ENCODE peak calls at places on chromosomes 3 and 15, in six cellular contexts. One of them, this sample, is unnamed.

GRCh38 chr3:177679568-177680441 is 482.5 kb upstream of the TBL1XR1 start:
- DNase-seq in uterus: peak; percentile 56
- DNase-seq in CD8-positive, alpha-beta T cell: no peak
- DNase-seq in progenitor cell of endocrine pancreas: no peak
- DNase-seq in choroid plexus epithelial cell: peak; percentile 77
- DNase-seq in psoas muscle: peak; percentile 28
- DNase-seq in this sample: no peak

GRCh38 chr15:96347181-96348111 is 16.9 kb downstream of the NR2F2 start:
- DNase-seq in uterus: peak; percentile 79
- DNase-seq in CD8-positive, alpha-beta T cell: no peak
- DNase-seq in progenitor cell of endocrine pancreas: no peak
- DNase-seq in choroid plexus epithelial cell: peak; percentile 84
- DNase-seq in psoas muscle: peak; percentile 46
- DNase-seq in this sample: no peak

GRCh38 chr3:2657971-2658370 is 452.2 kb downstream of the IL5RA start:
- DNase-seq in uterus: no peak
- DNase-seq in CD8-positive, alpha-beta T cell: no peak
- DNase-seq in progenitor cell of endocrine pancreas: no peak
- DNase-seq in choroid plexus epithelial cell: no peak
- DNase-seq in psoas muscle: no peak
- DNase-seq in this sample: no peak

GRCh38 chr3:28726840-28727239 is 378.2 kb upstream of the AZI2 start:
- DNase-seq in uterus: no peak
- DNase-seq in CD8-positive, alpha-beta T cell: no peak
- DNase-seq in progenitor cell of endocrine pancreas: peak; percentile 22
- DNase-seq in choroid plexus epithelial cell: peak; percentile 34
- DNase-seq in psoas muscle: peak; percentile 41
- DNase-seq in this sample: no peak

GRCh38 chr3:39038165-39038564 is 13.6 kb downstream of the SCN11A start:
- DNase-seq in uterus: no peak
- DNase-seq in CD8-positive, alpha-beta T cell: no peak
- DNase-seq in progenitor cell of endocrine pancreas: no peak
- DNase-seq in choroid plexus epithelial cell: peak; percentile 82
- DNase-seq in psoas muscle: no peak
- DNase-seq in this sample: no peak

GRCh38 chr3:129526121-129526900 is 2.1 kb upstream of the RHO start:
- DNase-seq in uterus: no peak
- DNase-seq in CD8-positive, alpha-beta T cell: no peak
- DNase-seq in progenitor cell of endocrine pancreas: no peak
- DNase-seq in choroid plexus epithelial cell: peak; percentile 78
- DNase-seq in psoas muscle: no peak
- DNase-seq in this sample: no peak

GRCh38 chr3:103712320-103713008 is 1277.6 kb downstream of the ZPLD1 start:
- DNase-seq in uterus: no peak
- DNase-seq in CD8-positive, alpha-beta T cell: no peak
- DNase-seq in progenitor cell of endocrine pancreas: no peak
- DNase-seq in choroid plexus epithelial cell: peak; percentile 29
- DNase-seq in psoas muscle: no peak
- DNase-seq in this sample: no peak

GRCh38 chr3:53846134-53846850 is at the start of the genes CHDH and IL17RB:
- DNase-seq in uterus: peak; percentile 51
- DNase-seq in CD8-positive, alpha-beta T cell: peak; percentile 46
- DNase-seq in progenitor cell of endocrine pancreas: peak; percentile 41
- DNase-seq in choroid plexus epithelial cell: no peak
- DNase-seq in psoas muscle: peak; percentile 62
- DNase-seq in this sample: no peak

GRCh38 chr15:60043744-60044435 is 39.8 kb downstream of the FOXB1 start:
- DNase-seq in uterus: no peak
- DNase-seq in CD8-positive, alpha-beta T cell: no peak
- DNase-seq in progenitor cell of endocrine pancreas: no peak
- DNase-seq in choroid plexus epithelial cell: no peak
- DNase-seq in psoas muscle: no peak
- DNase-seq in this sample: no peak

GRCh38 chr3:127738192-127738840 is 65.6 kb downstream of the ABTB1 start:
- DNase-seq in uterus: peak; percentile 29
- DNase-seq in CD8-positive, alpha-beta T cell: no peak
- DNase-seq in progenitor cell of endocrine pancreas: no peak
- DNase-seq in choroid plexus epithelial cell: peak; percentile 70
- DNase-seq in psoas muscle: no peak
- DNase-seq in this sample: no peak

GRCh38 chr3:149462653-149463052 is 11.8 kb upstream of the TM4SF4 start:
- DNase-seq in uterus: no peak
- DNase-seq in CD8-positive, alpha-beta T cell: no peak
- DNase-seq in progenitor cell of endocrine pancreas: no peak
- DNase-seq in choroid plexus epithelial cell: peak; percentile 34
- DNase-seq in psoas muscle: no peak
- DNase-seq in this sample: no peak

GRCh38 chr3:125433611-125434041 is 58.5 kb upstream of the ZNF148 start:
- DNase-seq in uterus: no peak
- DNase-seq in CD8-positive, alpha-beta T cell: no peak
- DNase-seq in progenitor cell of endocrine pancreas: no peak
- DNase-seq in choroid plexus epithelial cell: no peak
- DNase-seq in psoas muscle: no peak
- DNase-seq in this sample: no peak

GRCh38 chr3:129540776-129541516 is 2.0 kb upstream of the H1-8 start:
- DNase-seq in uterus: no peak
- DNase-seq in CD8-positive, alpha-beta T cell: no peak
- DNase-seq in progenitor cell of endocrine pancreas: no peak
- DNase-seq in choroid plexus epithelial cell: no peak
- DNase-seq in psoas muscle: no peak
- DNase-seq in this sample: no peak

GRCh38 chr3:131072845-131073244 is 46.2 kb downstream of the NEK11 start:
- DNase-seq in uterus: peak; percentile 24
- DNase-seq in CD8-positive, alpha-beta T cell: no peak
- DNase-seq in progenitor cell of endocrine pancreas: no peak
- DNase-seq in choroid plexus epithelial cell: peak; percentile 76
- DNase-seq in psoas muscle: no peak
- DNase-seq in this sample: peak; percentile 14

GRCh38 chr15:36126194-36126593 is 453.2 kb upstream of the CDIN1 start:
- DNase-seq in uterus: no peak
- DNase-seq in CD8-positive, alpha-beta T cell: no peak
- DNase-seq in progenitor cell of endocrine pancreas: no peak
- DNase-seq in choroid plexus epithelial cell: no peak
- DNase-seq in psoas muscle: no peak
- DNase-seq in this sample: no peak

GRCh38 chr3:13145826-13146642 is 72.8 kb upstream of the IQSEC1 start:
- DNase-seq in uterus: no peak
- DNase-seq in CD8-positive, alpha-beta T cell: no peak
- DNase-seq in progenitor cell of endocrine pancreas: no peak
- DNase-seq in choroid plexus epithelial cell: no peak
- DNase-seq in psoas muscle: no peak
- DNase-seq in this sample: no peak

GRCh38 chr3:151024339-151024738 is 51.8 kb upstream of the CLRN1 start:
- DNase-seq in uterus: no peak
- DNase-seq in CD8-positive, alpha-beta T cell: no peak
- DNase-seq in progenitor cell of endocrine pancreas: no peak
- DNase-seq in choroid plexus epithelial cell: no peak
- DNase-seq in psoas muscle: no peak
- DNase-seq in this sample: no peak

GRCh38 chr3:22621205-22621809 is 581.8 kb upstream of the UBE2E2 start:
- DNase-seq in uterus: no peak
- DNase-seq in CD8-positive, alpha-beta T cell: no peak
- DNase-seq in progenitor cell of endocrine pancreas: no peak
- DNase-seq in choroid plexus epithelial cell: no peak
- DNase-seq in psoas muscle: no peak
- DNase-seq in this sample: no peak

GRCh38 chr3:126413693-126414080 is 19.0 kb downstream of the CFAP100 start:
- DNase-seq in uterus: no peak
- DNase-seq in CD8-positive, alpha-beta T cell: no peak
- DNase-seq in progenitor cell of endocrine pancreas: no peak
- DNase-seq in choroid plexus epithelial cell: no peak
- DNase-seq in psoas muscle: no peak
- DNase-seq in this sample: no peak

GRCh38 chr3:20574746-20575145 is 388.7 kb upstream of the SGO1 start:
- DNase-seq in uterus: no peak
- DNase-seq in CD8-positive, alpha-beta T cell: no peak
- DNase-seq in progenitor cell of endocrine pancreas: no peak
- DNase-seq in choroid plexus epithelial cell: peak; percentile 15
- DNase-seq in psoas muscle: no peak
- DNase-seq in this sample: no peak

DNA sequence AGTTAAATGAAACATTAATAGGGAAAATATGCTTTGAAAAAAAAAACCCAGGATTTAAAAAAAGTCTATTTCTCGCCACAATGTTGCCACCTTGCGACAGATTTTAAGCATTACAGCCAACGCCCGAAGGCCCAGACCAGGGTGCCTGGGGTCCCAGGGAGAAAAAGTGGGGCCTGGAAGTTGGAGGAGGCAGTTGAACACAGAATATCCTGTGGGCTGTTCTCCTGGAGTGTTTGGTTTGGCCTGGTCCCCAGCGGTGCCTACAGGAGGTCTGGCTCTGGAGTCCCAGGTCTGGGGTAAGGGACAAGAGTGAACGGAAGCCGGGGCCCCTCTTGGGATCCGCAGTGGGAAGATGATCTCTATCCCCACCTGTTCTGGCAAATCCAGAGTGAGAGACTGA is 3.4 kb downstream of the RNU6-1 start:
- DNase-seq in uterus: peak; percentile 55
- DNase-seq in CD8-positive, alpha-beta T cell: peak; percentile 69
- DNase-seq in progenitor cell of endocrine pancreas: no peak
- DNase-seq in choroid plexus epithelial cell: peak; percentile 58
- DNase-seq in psoas muscle: peak; percentile 40
- DNase-seq in this sample: no peak
- TF ChIP-seq CTCF in uterus: peak; percentile 64
- TF ChIP-seq CTCF in CD8-positive, alpha-beta T cell: peak; percentile 92
- TF ChIP-seq CTCF in progenitor cell of endocrine pancreas: peak; percentile 84
- TF ChIP-seq CTCF in choroid plexus epithelial cell: peak; percentile 77
- TF ChIP-seq CTCF in psoas muscle: peak; percentile 85
- TF ChIP-seq CTCF in this sample: peak; percentile 66

GRCh38 chr3:160758929-160759577 is 3.0 kb downstream of the PPM1L start:
- DNase-seq in uterus: no peak
- DNase-seq in CD8-positive, alpha-beta T cell: no peak
- DNase-seq in progenitor cell of endocrine pancreas: no peak
- DNase-seq in choroid plexus epithelial cell: no peak
- DNase-seq in psoas muscle: no peak
- DNase-seq in this sample: no peak
- TF ChIP-seq CTCF in uterus: no peak
- TF ChIP-seq CTCF in CD8-positive, alpha-beta T cell: no peak
- TF ChIP-seq CTCF in progenitor cell of endocrine pancreas: no peak
- TF ChIP-seq CTCF in choroid plexus epithelial cell: no peak
- TF ChIP-seq CTCF in psoas muscle: peak; percentile 46
- TF ChIP-seq CTCF in this sample: no peak

DNA sequence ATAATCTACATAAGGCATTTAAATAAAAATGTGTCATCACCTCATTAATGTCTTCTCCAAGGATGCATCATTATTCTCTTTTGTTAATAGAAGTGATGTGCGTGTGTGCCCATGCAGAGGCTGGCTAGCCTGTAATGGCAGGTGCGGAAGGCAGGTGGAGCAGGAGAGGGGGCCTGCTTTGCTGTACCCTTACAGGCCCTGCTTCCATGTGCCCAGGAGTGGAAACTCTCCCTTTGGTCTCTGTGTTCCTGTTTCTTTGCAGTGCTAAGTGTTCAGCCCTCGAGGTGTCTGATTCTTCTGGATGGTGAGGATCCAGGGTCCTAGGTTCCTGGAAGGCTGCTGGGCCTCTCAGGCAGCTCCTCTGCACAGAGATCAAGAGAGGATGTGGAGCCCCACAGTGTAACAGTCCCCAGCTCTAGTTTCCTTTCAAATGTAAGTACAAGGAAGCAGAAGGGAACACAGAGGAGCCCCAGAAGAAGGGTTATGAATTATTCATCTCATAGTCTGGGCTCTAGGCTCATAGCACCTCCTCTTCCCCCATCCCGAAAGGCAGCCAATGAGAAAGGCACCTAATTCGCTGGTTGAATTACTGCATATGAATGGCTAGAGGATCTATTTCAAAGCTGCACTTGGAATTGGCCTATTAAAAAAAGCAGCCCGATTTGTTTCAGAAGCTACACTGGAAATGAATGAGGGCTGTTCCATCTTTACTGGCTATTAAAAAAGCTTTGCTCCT is 39.1 kb upstream of the AGBL1 start:
- DNase-seq in uterus: no peak
- DNase-seq in CD8-positive, alpha-beta T cell: no peak
- DNase-seq in progenitor cell of endocrine pancreas: no peak
- DNase-seq in choroid plexus epithelial cell: no peak
- DNase-seq in psoas muscle: no peak
- DNase-seq in this sample: no peak
- TF ChIP-seq CTCF in uterus: no peak
- TF ChIP-seq CTCF in CD8-positive, alpha-beta T cell: no peak
- TF ChIP-seq CTCF in progenitor cell of endocrine pancreas: peak; percentile 29
- TF ChIP-seq CTCF in choroid plexus epithelial cell: no peak
- TF ChIP-seq CTCF in psoas muscle: peak; percentile 20
- TF ChIP-seq CTCF in this sample: no peak

GRCh38 chr3:194369522-194370279 is at the start of gene LRRC15:
- DNase-seq in uterus: no peak
- DNase-seq in CD8-positive, alpha-beta T cell: no peak
- DNase-seq in progenitor cell of endocrine pancreas: no peak
- DNase-seq in choroid plexus epithelial cell: peak; percentile 38
- DNase-seq in psoas muscle: peak; percentile 29
- DNase-seq in this sample: no peak
- TF ChIP-seq CTCF in uterus: no peak
- TF ChIP-seq CTCF in CD8-positive, alpha-beta T cell: no peak
- TF ChIP-seq CTCF in progenitor cell of endocrine pancreas: no peak
- TF ChIP-seq CTCF in choroid plexus epithelial cell: no peak
- TF ChIP-seq CTCF in psoas muscle: no peak
- TF ChIP-seq CTCF in this sample: peak; percentile 18

GRCh38 chr3:174223042-174223441 is 636.1 kb upstream of the NAALADL2 start:
- DNase-seq in uterus: no peak
- DNase-seq in CD8-positive, alpha-beta T cell: no peak
- DNase-seq in progenitor cell of endocrine pancreas: no peak
- DNase-seq in choroid plexus epithelial cell: no peak
- DNase-seq in psoas muscle: no peak
- DNase-seq in this sample: no peak

GRCh38 chr3:174221155-174221554 is 638.0 kb upstream of the NAALADL2 start:
- DNase-seq in uterus: no peak
- DNase-seq in CD8-positive, alpha-beta T cell: no peak
- DNase-seq in progenitor cell of endocrine pancreas: no peak
- DNase-seq in choroid plexus epithelial cell: no peak
- DNase-seq in psoas muscle: no peak
- DNase-seq in this sample: no peak

GRCh38 chr3:174216948-174217718 is 642.0 kb upstream of the NAALADL2 start:
- DNase-seq in uterus: no peak
- DNase-seq in CD8-positive, alpha-beta T cell: no peak
- DNase-seq in progenitor cell of endocrine pancreas: no peak
- DNase-seq in choroid plexus epithelial cell: no peak
- DNase-seq in psoas muscle: no peak
- DNase-seq in this sample: no peak

GRCh38 chr3:174218011-174218410 is 641.1 kb upstream of the NAALADL2 start:
- DNase-seq in uterus: no peak
- DNase-seq in CD8-positive, alpha-beta T cell: no peak
- DNase-seq in progenitor cell of endocrine pancreas: no peak
- DNase-seq in choroid plexus epithelial cell: peak; percentile 9
- DNase-seq in psoas muscle: no peak
- DNase-seq in this sample: no peak

GRCh38 chr3:174219738-174220137 is 639.4 kb upstream of the NAALADL2 start:
- DNase-seq in uterus: no peak
- DNase-seq in CD8-positive, alpha-beta T cell: no peak
- DNase-seq in progenitor cell of endocrine pancreas: no peak
- DNase-seq in choroid plexus epithelial cell: no peak
- DNase-seq in psoas muscle: no peak
- DNase-seq in this sample: no peak
- TF ChIP-seq CTCF in uterus: no peak
- TF ChIP-seq CTCF in CD8-positive, alpha-beta T cell: no peak
- TF ChIP-seq CTCF in progenitor cell of endocrine pancreas: peak; percentile 12
- TF ChIP-seq CTCF in choroid plexus epithelial cell: no peak
- TF ChIP-seq CTCF in psoas muscle: no peak
- TF ChIP-seq CTCF in this sample: no peak

GRCh38 chr3:112814256-112814655 is 32.4 kb downstream of the CD200R1L start:
- DNase-seq in uterus: peak; percentile 25
- DNase-seq in CD8-positive, alpha-beta T cell: no peak
- DNase-seq in progenitor cell of endocrine pancreas: no peak
- DNase-seq in choroid plexus epithelial cell: peak; percentile 93
- DNase-seq in psoas muscle: no peak
- DNase-seq in this sample: peak; percentile 59
- TF ChIP-seq CTCF in uterus: peak; percentile 73
- TF ChIP-seq CTCF in CD8-positive, alpha-beta T cell: no peak
- TF ChIP-seq CTCF in progenitor cell of endocrine pancreas: no peak
- TF ChIP-seq CTCF in choroid plexus epithelial cell: peak; percentile 73
- TF ChIP-seq CTCF in psoas muscle: peak; percentile 44
- TF ChIP-seq CTCF in this sample: peak; percentile 70

GRCh38 chr3:48997102-48997637 is 7.1 kb downstream of the P4HTM start:
- DNase-seq in uterus: no peak
- DNase-seq in CD8-positive, alpha-beta T cell: no peak
- DNase-seq in progenitor cell of endocrine pancreas: no peak
- DNase-seq in choroid plexus epithelial cell: no peak
- DNase-seq in psoas muscle: no peak
- DNase-seq in this sample: no peak
- TF ChIP-seq CTCF in uterus: no peak
- TF ChIP-seq CTCF in CD8-positive, alpha-beta T cell: no peak
- TF ChIP-seq CTCF in progenitor cell of endocrine pancreas: peak; percentile 23
- TF ChIP-seq CTCF in choroid plexus epithelial cell: no peak
- TF ChIP-seq CTCF in psoas muscle: no peak
- TF ChIP-seq CTCF in this sample: no peak